ENCODE peak calls at places on chromosomes 2 and 18, in five cellular contexts. W, T, D, H and Z are unnamed samples.

GRCh38 chr2:10688921-10689807 is 611 bp downstream of the NOL10 start:
- DNase-seq in H (peak), W (peak), D (no peak), T (peak), Z (no peak)

GRCh38 chr2:239831272-239831731 is 193.8 kb downstream of the NDUFA10 start:
- DNase-seq in T (no peak), W (no peak), D (peak), H (no peak), Z (peak)

GRCh38 chr18:74266161-74266560 is 25.6 kb downstream of the CYB5A start:
- DNase-seq in W (no peak), D (no peak), T (no peak), H (no peak), Z (no peak)

GRCh38 chr2:224032283-224032682 is 6.8 kb downstream of the SERPINE2 start:
- DNase-seq in H (no peak), W (peak), T (no peak), D (no peak), Z (no peak)

GRCh38 chr18:26703170-26703933 is 155.0 kb upstream of the KCTD1 start:
- DNase-seq in T (no peak), D (no peak), W (no peak), H (no peak), Z (no peak)

GRCh38 chr2:237144516-237144915 is 58.8 kb downstream of the COPS8 start:
- DNase-seq in T (no peak), H (no peak), W (no peak), D (no peak), Z (no peak)

GRCh38 chr2:201860541-201861154 is 54.3 kb downstream of the CDK15 start:
- DNase-seq in W (peak), T (peak), H (no peak), D (no peak), Z (no peak)

GRCh38 chr2:48175254-48175653 is 269.0 kb upstream of the FBXO11 start:
- DNase-seq in H (no peak), W (no peak), T (no peak), D (no peak), Z (no peak)

GRCh38 chr2:43943809-43944452 is 51.9 kb downstream of the LRPPRC start:
- DNase-seq in D (no peak), H (no peak), W (no peak), T (no peak), Z (no peak)

GRCh38 chr2:238169708-238170251 is 11.0 kb downstream of the ERFE start:
- DNase-seq in W (no peak), D (peak), T (no peak), H (peak), Z (no peak)

GRCh38 chr2:60513996-60514395 is 39.5 kb downstream of the BCL11A start:
- DNase-seq in W (no peak), H (no peak), D (no peak), T (no peak), Z (no peak)

GRCh38 chr18:78623142-78623541 is 356.5 kb upstream of the SALL3 start:
- DNase-seq in H (no peak), W (no peak), T (no peak), D (peak), Z (no peak)

GRCh38 chr18:36424741-36425142 is 127.2 kb downstream of the FHOD3 start:
- DNase-seq in T (no peak), W (no peak), D (no peak), H (no peak), Z (no peak)

GRCh38 chr2:62197017-62197586 is 1.2 kb downstream of the B3GNT2 start:
- DNase-seq in D (no peak), T (peak), W (peak), H (peak), Z (peak)

GRCh38 chr2:3643371-3644245 is 14.4 kb upstream of the ALLC start:
- DNase-seq in T (no peak), D (peak), W (no peak), H (no peak), Z (peak)

GRCh38 chr2:218036371-218036770 is 32.7 kb upstream of the RUFY4 start:
- DNase-seq in W (no peak), H (no peak), D (no peak), T (no peak), Z (no peak)

GRCh38 chr18:34643982-34644381 is 66.1 kb upstream of the DTNA start:
- DNase-seq in T (no peak), D (no peak), W (no peak), H (no peak), Z (no peak)

GRCh38 chr18:47480166-47480565 is 228.7 kb upstream of the SKOR2 start:
- DNase-seq in T (no peak), D (no peak), W (no peak), H (no peak), Z (no peak)

GRCh38 chr18:47490882-47491281 is 239.4 kb upstream of the SKOR2 start:
- DNase-seq in H (no peak), W (no peak), T (no peak), D (no peak), Z (no peak)

GRCh38 chr18:47484068-47484467 is 232.6 kb upstream of the SKOR2 start:
- DNase-seq in W (no peak), T (no peak), D (no peak), H (no peak), Z (no peak)

DNA sequence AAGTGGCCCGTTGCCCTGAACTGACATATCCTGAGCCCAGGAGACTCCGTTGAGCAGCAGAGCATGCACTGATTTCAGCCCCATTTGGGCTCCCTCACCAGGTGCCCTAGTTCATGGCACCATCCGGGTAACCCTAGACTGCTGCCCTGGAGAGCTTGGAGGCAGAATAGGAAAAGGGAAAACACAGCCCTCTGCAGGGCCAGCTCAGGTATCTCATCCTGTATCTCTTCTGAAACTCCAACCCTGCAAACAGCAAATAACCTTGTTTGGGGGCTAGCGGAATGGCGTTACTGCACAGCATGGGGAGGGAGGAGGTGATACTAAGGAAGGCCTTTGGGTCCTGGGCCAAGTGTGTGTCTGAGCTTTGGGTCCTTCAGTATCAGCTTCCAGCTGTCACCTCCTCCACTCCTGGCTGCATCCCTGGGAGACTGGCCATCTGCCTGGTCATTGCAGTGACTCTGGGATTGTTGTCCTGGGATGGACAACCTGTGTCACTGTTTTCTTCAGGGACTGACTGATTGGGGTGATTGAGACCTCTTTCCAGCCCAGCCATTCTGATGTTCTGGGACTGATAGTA is 233.8 kb upstream of the SKOR2 start:
- DNase-seq in T (no peak), D (no peak), W (no peak), H (no peak), Z (no peak)
- TF ChIP-seq CTCF in T (no peak), D (no peak), W (no peak), H (no peak), Z (no peak)

DNA sequence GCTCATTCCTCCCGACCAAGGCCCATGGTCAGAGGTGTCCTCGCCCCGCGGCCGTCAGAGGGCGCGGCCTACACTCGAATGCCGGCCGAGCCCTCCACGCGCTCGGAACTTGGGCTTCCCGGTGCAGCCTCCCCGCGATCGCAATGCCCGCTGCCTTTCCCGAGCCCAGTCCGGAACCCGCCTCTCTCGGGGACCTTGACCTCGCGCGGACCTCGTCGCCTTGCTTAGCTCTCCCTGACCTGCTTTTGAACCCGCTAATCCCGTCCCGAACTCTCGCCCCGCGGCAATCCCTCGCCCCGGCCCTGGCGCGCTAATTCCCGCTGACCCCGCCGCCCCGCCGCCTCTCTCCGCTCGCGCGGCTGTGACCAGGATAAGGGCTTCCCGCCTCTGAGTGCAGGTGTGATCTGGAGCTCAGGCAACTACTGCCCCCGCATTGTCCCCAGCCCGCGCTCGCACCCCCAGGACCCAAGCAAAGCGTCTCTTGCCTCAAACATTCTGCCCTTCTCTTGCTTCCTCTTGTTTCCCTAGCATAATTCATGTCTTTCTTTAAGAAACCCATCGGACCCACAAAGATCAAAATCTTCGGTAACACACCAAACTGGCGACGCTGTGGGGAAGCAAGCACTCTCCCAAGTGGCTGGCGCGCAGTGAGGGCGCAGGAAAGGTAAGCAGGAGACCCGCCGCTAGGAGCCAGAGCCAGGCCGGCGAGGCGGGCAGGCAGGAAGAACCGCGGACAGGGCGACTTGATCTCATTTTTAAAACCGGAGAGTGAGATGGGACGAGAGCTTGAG is 46.6 kb upstream of the ATP6V1B1 start:
- DNase-seq in T (no peak), D (no peak), W (peak), H (no peak), Z (no peak)
- TF ChIP-seq CTCF in T (no peak), D (no peak), W (no peak), H (no peak), Z (no peak)

GRCh38 chr18:43563780-43564179 is 286.5 kb upstream of the SYT4 start:
- DNase-seq in T (peak), H (no peak), W (peak), D (no peak), Z (no peak)
- TF ChIP-seq CTCF in T (peak), H (peak), W (peak), D (no peak), Z (no peak)

GRCh38 chr18:48229445-48230052 is 179.6 kb downstream of the ZBTB7C start:
- DNase-seq in H (no peak), D (no peak), W (no peak), T (no peak), Z (no peak)
- TF ChIP-seq CTCF in H (no peak), D (no peak), W (no peak), T (no peak), Z (no peak)

DNA sequence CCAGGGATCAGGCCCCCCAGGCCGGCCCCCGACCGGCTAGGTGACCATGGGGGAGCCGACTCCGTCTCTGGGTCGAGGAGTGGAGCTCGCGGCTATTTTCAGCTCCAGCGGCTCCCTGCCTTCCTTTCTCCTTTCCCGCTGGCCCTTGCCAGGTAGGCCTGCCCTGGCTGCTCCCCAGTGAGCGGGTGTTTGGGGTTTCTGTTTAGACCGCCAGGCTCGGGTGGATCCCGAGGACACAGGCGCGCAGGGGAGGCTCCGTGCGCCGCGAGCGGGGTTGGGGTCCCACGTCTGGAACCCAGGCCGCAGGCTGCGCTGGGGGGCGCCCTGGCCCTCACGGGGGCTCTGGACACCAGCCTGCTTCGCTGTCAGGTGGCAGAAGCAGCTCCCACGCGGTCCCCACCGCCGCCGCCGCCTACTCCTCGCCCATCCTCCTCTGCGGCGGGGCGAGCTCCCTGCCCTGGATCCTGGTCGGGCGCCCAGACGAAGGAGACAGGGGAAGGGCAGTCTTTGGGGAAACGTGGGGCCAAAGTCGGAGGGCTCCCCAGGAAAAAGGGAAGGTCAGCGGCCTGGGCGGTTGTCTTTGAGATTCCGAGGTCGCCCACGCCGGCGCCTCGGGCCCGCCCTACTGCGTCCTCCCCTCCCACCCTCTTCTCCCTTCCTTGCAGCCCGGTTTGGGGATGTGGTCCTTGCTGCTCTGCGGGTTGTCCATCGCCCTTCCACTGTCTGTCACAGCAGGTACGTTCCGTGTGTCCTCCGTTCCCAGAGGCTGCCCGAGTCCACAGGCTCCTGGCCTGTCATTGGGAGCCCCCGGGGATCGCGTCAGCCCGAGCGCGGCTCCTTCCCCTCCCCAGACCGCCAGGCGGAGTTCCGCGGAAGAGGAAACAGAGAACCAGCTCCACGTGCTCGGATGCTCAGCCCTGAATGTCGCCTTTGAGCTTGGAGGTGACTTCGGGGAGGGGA is 648 bp downstream of the IL1RL2 start:
- DNase-seq in W (no peak), H (peak), T (no peak), D (peak), Z (no peak)
- TF ChIP-seq CTCF in W (peak), H (peak), T (peak), D (peak), Z (no peak)

DNA sequence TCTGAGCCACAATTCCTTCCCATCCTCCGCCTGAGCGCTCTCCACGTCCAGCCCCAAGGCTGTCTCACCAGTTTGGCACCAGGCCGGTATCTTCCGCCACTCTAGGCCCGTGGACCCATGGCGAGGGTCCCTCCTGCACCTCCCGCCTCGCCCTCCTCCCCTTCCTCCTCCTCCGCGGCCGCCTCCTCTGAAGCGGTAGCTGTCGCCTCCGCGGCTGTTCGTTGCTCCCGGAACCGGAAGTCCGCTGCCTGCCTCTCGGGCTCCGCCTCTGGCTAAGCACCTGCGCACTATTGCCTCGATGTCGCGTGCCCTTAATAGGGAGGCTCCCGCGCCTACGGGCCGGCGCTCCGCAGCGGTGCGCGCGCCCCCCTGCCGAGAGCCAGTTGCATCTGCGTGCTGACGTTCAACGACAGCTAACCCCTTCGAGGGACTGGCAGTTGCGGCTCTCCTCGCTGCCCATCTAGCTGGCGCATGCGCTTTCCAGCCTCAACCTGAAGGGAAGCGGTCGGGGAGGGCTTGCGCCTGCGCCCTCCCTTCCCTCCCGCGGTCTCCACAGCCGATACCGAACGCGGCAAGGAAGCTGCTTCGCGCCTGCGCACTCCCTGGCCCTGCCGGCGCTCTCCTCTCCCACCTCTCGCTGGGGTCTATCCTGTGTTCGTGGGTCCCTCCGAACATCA is at the start of gene MBD1:
- DNase-seq in H (peak), W (peak), D (peak), T (peak), Z (peak)
- TF ChIP-seq CTCF in H (peak), W (peak), D (no peak), T (peak), Z (no peak)

DNA sequence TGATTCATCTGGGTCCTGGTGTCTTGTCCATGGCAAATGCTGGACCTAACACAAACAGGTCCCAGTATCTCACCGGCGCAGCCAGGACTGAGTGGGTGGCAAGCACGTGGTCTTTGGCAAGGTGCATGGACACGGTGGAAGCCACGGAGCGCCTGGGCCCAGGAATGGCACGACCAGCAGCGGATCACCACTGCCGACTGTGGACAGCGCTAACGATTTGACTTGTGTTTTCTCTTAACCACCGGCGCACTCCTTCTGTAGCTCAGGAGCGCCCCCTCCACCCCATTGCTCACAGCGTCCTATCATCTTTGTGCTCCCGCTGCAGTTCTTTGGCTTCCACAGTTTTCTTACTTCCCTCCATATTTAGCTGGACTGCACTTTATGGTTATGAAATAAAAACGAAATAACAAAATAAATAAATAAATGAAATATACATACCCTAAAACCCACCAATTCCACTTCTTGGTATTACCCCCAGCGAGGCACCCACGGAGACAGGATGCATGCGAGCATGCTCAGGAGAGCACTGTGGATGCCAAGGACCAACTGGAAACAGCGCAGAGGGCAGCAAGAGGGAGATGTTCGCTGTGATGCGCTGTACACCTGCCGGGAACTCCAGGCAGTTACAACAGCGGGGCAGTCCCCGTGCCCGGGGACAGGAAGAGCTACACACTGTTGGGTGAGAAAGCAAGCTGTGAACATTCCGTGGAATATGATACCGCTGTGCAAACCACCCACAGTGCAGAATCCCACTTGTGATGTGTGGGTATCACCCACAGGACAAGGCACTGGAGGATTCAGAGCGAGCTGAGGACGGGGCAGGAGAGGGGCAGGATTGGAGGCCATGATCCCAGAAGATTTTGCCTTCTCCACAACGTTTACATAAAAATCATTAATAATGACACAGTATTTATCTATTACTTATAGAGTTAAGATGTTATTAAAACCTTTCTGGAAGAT is 7.0 kb upstream of the CIDEA start:
- DNase-seq in T (no peak), H (no peak), D (no peak), W (peak), Z (no peak)
- TF ChIP-seq CTCF in T (peak), H (no peak), D (peak), W (peak), Z (no peak)

DNA sequence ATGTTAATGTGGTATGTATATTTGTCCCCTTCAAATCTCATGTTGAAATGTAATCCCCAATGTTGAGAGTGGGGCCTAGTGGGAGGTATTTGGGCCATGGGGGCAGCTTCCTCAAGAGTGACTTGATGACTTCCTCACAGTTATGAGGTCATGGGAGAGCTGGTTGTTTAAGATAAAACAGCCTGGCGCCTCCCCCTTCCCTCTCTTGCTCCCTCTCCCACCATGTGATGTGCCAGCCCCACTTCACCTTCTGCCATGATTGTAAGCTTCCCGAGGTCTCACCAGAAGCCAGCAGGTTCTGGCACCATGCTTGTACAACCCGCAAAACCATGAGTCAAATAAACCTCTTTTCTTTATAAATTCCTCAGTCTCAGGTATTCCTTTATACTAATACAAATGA is 258.3 kb upstream of the POU3F3 start:
- DNase-seq in D (no peak), T (no peak), W (no peak), H (no peak), Z (no peak)
- TF ChIP-seq CTCF in D (no peak), T (no peak), W (no peak), H (no peak), Z (no peak)

DNA sequence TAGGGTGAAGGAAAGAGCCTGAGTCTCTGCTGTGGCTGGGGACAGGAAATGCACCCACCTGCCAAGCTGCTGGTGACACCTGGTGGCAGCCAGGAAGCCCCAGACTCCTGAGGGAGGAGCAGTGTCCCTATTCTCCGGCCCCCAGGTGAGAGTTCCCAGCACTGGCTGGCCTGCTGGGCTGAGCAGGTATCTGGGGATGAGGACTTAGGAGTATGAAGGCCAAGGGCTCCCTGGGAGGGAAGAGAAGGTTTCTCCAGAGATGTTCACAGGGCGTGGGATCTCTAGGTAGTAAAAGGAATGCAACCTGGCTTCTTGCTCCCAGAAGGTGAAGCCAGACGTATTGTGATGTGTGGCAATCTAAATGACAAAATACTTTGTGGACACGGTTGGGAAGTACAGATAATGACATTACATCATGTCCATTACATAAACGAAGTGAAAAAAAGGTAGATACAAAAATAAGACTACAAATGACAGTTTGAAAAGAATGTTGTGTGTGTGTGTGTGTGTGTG is 75.8 kb upstream of the SLC1A4 start:
- DNase-seq in D (no peak), H (no peak), T (no peak), W (peak), Z (no peak)
- TF ChIP-seq CTCF in D (no peak), H (peak), T (peak), W (no peak), Z (no peak)

GRCh38 chr2:134070281-134070731 is 183.6 kb upstream of the MGAT5 start:
- DNase-seq in W (no peak), T (no peak), H (no peak), D (no peak), Z (no peak)
- TF ChIP-seq CTCF in W (no peak), T (no peak), H (no peak), D (no peak), Z (no peak)